ENCODE peak calls at places on chromosomes 12 and 14, in six cellular contexts. Q is HCT116, L is K562, C is HepG2, E is GM12878, U is H1. B is an unnamed sample. For H3K4me1, the result is how much of the 10 kb centered on the place peaks cover.

GRCh38 chr12:79288946-79289345 is 401.8 kb downstream of the PAWR start:
- DNase-seq in U (no peak), E (no peak), C (no peak), L (no peak), Q (no peak), B (no peak)

GRCh38 chr14:99320105-99320572 is 48.1 kb upstream of the BCL11B start:
- DNase-seq in U (no peak), E (peak), L (peak), C (peak), Q (peak), B (peak)

GRCh38 chr12:100268835-100269564 is 2.0 kb downstream of the SCYL2 start:
- DNase-seq in C (no peak), Q (no peak), E (no peak), L (no peak), U (no peak), B (no peak)

GRCh38 chr12:16225692-16226091 is 51.8 kb downstream of the SLC15A5 start:
- DNase-seq in L (no peak), U (no peak), Q (no peak), C (no peak), E (no peak), B (no peak)

GRCh38 chr12:103561174-103561573 is 25.9 kb upstream of the STAB2 start:
- DNase-seq in L (no peak), C (no peak), U (no peak), Q (no peak), E (no peak), B (no peak)

GRCh38 chr12:32997471-32997870 is 100.9 kb upstream of the PKP2 start:
- DNase-seq in Q (no peak), C (no peak), U (no peak), L (no peak), E (no peak), B (peak)

GRCh38 chr14:89493877-89494634 is 77.0 kb upstream of the FOXN3 start:
- DNase-seq in L (no peak), Q (no peak), C (peak), U (no peak), E (peak), B (no peak)

GRCh38 chr14:65810326-65810725 is 397.8 kb downstream of the FUT8 start:
- DNase-seq in Q (no peak), L (no peak), C (no peak), U (no peak), E (no peak), B (no peak)

GRCh38 chr14:51382506-51382905 is 142.5 kb downstream of the TMX1 start:
- DNase-seq in Q (no peak), L (no peak), U (no peak), E (no peak), C (no peak), B (no peak)

GRCh38 chr12:116456307-116456641 is 102.9 kb upstream of the MAP1LC3B2 start:
- DNase-seq in E (no peak), L (no peak), C (no peak), Q (no peak), U (no peak), B (no peak)

GRCh38 chr12:132812631-132813305 is 15.9 kb downstream of the GOLGA3 start:
- DNase-seq in L (no peak), E (no peak), Q (no peak), U (no peak), C (no peak), B (no peak)

GRCh38 chr12:1939745-1940607 is 21.5 kb upstream of the CACNA2D4 start:
- DNase-seq in E (peak), Q (peak), L (peak), C (peak), U (peak), B (peak)

GRCh38 chr14:73824536-73824935 is 27.1 kb upstream of the PTGR2 start:
- DNase-seq in U (no peak), Q (no peak), L (no peak), C (no peak), E (no peak), B (no peak)

GRCh38 chr14:99260652-99261551 is 11.1 kb downstream of the BCL11B start:
- DNase-seq in L (no peak), U (no peak), E (no peak), Q (no peak), C (no peak), B (no peak)

GRCh38 chr12:103677341-103677740 is 90.3 kb downstream of the STAB2 start:
- DNase-seq in U (no peak), L (no peak), C (no peak), Q (no peak), E (no peak), B (no peak)

GRCh38 chr14:65446159-65446558 is 33.6 kb downstream of the FUT8 start:
- DNase-seq in Q (no peak), C (no peak), E (no peak), L (no peak), U (no peak), B (no peak)

GRCh38 chr12:109888179-109889020 is 8.1 kb upstream of the GLTP start:
- DNase-seq in C (no peak), L (no peak), Q (peak), U (no peak), E (peak), B (no peak)

GRCh38 chr14:99078426-99078825 is 193.6 kb downstream of the BCL11B start:
- DNase-seq in U (no peak), C (no peak), L (no peak), Q (no peak), E (no peak), B (no peak)

GRCh38 chr12:111596985-111597730 is 2.0 kb downstream of the ATXN2 start:
- DNase-seq in L (peak), Q (peak), C (peak), E (no peak), U (no peak), B (no peak)

GRCh38 chr12:109686523-109686922 is 27.1 kb upstream of the FAM222A start:
- DNase-seq in Q (no peak), L (no peak), C (no peak), U (no peak), E (no peak), B (no peak)

GRCh38 chr14:49880267-49881064 is 12.4 kb upstream of the ARF6 start:
- DNase-seq in L (no peak), U (no peak), Q (no peak), E (no peak), C (no peak), B (no peak)

GRCh38 chr12:2643736-2644135 is 151.0 kb upstream of the FKBP4 start:
- DNase-seq in L (no peak), U (no peak), C (no peak), E (no peak), Q (no peak), B (no peak)

GRCh38 chr12:59111873-59112272 is 191.6 kb upstream of the LRIG3 start:
- DNase-seq in U (no peak), E (no peak), L (no peak), Q (no peak), C (no peak), B (no peak)

GRCh38 chr14:35985504-35986218 is 159.5 kb downstream of the BRMS1L start:
- DNase-seq in U (no peak), L (no peak), Q (peak), C (no peak), E (peak), B (no peak)

GRCh38 chr12:91380651-91381050 is 198.0 kb upstream of the DCN start:
- DNase-seq in E (no peak), U (no peak), C (no peak), Q (no peak), L (no peak), B (no peak)

GRCh38 chr12:51395283-51396230 is 4.4 kb upstream of the GALNT6 start:
- DNase-seq in C (no peak), Q (no peak), E (peak), U (no peak), L (peak), B (no peak)

GRCh38 chr14:68011629-68012028 is 192.1 kb downstream of the RAD51B start:
- DNase-seq in Q (no peak), L (no peak), E (no peak), C (no peak), U (no peak), B (no peak)

GRCh38 chr12:15728118-15728598 is 61.0 kb downstream of the EPS8 start:
- DNase-seq in Q (peak), L (no peak), E (no peak), U (no peak), C (no peak), B (no peak)

GRCh38 chr12:64256166-64256800 is 34.2 kb upstream of the KICS2 start:
- DNase-seq in E (no peak), L (peak), Q (peak), U (no peak), C (peak), B (peak)

GRCh38 chr14:64947710-64948611 is 5.4 kb upstream of the GPX2 start:
- DNase-seq in E (no peak), Q (no peak), L (no peak), U (no peak), C (peak), B (no peak)

GRCh38 chr12:100248886-100249285 is 18.0 kb downstream of the DEPDC4 start:
- DNase-seq in L (no peak), Q (no peak), C (no peak), U (no peak), E (no peak), B (no peak)

GRCh38 chr12:3329361-3329760 is 161.6 kb upstream of the PRMT8 start:
- DNase-seq in L (no peak), Q (no peak), C (no peak), U (no peak), E (no peak), B (no peak)

GRCh38 chr12:68175566-68176033 is 16.1 kb upstream of the IFNG start:
- DNase-seq in U (no peak), Q (no peak), C (no peak), L (no peak), E (peak), B (no peak)
- H3K4me1 ChIP-seq in U (under half), Q (under half), C (under half), L (under half), E (under half), B (under half)

GRCh38 chr14:74942608-74943007 is 12.8 kb downstream of the PGF start:
- DNase-seq in L (no peak), E (no peak), Q (no peak), U (no peak), C (no peak), B (no peak)
- TF ChIP-seq ZNF274 in L (no peak), E (no peak), Q (no peak), U (no peak), C (no peak), B (no peak)

DNA sequence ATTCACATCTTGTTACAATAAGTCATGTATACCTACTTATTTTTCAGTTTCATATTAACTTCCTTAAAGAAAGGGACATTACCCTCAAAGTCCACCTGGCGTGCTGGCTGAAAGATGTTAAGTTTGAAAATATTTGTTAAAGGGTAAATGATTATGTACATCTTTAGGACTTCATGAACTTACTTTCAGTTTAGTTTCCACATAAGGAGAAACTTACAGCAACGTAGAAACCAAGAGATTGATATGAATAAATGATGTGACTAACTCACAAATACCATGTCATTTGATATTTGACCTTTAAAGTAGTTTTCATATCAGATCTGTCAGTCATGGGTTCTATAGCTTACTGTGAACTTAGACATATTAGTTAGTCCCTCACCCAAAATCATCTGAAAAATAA is 2.1 kb upstream of the CLEC2D start:
- DNase-seq in U (no peak), L (no peak), C (no peak), Q (no peak), E (peak), B (no peak)
- H3K4me1 ChIP-seq in U (under half), L (under half), C (under half), Q (under half), E (under half), B (under half)

GRCh38 chr12:69816082-69816481 is 8.9 kb upstream of the MYRFL start:
- DNase-seq in L (no peak), Q (no peak), E (peak), C (no peak), U (no peak), B (no peak)
- TF ChIP-seq ZNF274 in L (no peak), Q (no peak), E (no peak), C (no peak), U (no peak), B (no peak)

DNA sequence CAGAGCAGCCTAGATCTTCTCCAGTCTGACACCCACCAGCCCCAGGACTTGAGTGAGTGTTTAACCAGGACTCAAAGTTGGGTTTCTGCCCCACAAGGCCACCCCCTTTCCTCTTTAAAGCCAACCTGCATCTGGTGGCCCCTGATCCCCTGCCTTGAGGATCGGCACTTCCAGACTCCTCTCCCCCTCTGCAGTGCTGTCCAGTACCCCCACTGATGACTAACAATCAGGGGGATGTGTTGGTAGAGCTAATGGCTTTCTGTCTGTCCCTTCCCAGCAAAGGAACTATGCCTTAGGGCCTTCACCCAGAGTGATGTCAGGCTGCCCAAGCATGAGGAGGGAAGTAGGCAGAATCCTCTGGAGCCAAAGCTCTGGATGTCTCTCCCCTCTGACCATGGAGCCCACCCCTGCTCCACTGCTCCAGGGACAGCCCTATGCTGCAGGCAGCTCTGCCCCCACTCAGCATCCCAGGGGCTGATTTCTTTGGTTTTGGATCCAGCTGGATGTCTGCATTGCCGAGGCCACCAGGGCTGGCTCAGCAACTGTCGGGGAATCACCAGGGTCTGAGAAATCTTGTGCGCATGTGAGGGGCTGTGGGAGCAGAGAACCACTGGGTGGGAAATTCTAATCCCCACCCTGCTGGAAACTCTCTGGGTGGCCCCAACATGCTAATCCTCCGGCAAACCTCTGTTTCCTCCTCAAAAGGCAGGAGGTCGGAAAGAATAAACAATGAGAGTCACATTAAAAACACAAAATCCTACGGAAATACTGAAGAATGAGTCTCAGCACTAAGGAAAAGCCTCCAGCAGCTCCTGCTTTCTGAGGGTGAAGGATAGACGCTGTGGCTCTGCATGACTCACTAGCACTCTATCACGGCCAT is 42.9 kb downstream of the DAD1 start:
- DNase-seq in U (no peak), E (no peak), L (no peak), Q (no peak), C (no peak), B (peak)
- H3K4me1 ChIP-seq in U (under half), E (under half), L (under half), Q (under half), C (under half), B (under half)

B was measured in NT2/D1.